ENCODE peak calls at places on chromosomes 7 and 10, in four cellular contexts. P is iPS-NIHi11, B is NAMALWA, O is NCI-H1694. T is an unnamed sample.

GRCh38 chr10:62811159-62811875 is 4.8 kb downstream of the EGR2 start:
- DNase-seq in P (no peak), B (no peak), O (no peak), T (no peak)

GRCh38 chr10:110758898-110759297 is 112.8 kb upstream of the PDCD4 start:
- DNase-seq in P (no peak), B (no peak), O (no peak), T (no peak)

GRCh38 chr7:26513948-26514347 is 222.3 kb downstream of the SNX10 start:
- DNase-seq in P (no peak), B (no peak), O (no peak), T (no peak)

GRCh38 chr10:121486906-121487305 is 111.3 kb downstream of the FGFR2 start:
- DNase-seq in P (no peak), B (no peak), O (no peak), T (no peak)

GRCh38 chr7:77276120-77276519 is 76.5 kb upstream of the FGL2 start:
- DNase-seq in P (no peak), B (no peak), O (no peak), T (no peak)

GRCh38 chr7:1647961-1648631 is 22.0 kb upstream of the ELFN1 start:
- DNase-seq in P (no peak), B (no peak), O (peak), T (no peak)

GRCh38 chr7:44713680-44714335 is 34.8 kb upstream of the ZMIZ2 start:
- DNase-seq in P (no peak), B (no peak), O (no peak), T (no peak)

GRCh38 chr10:80487791-80488538 is 33.9 kb downstream of the TSPAN14 start:
- DNase-seq in P (no peak), B (no peak), O (no peak), T (no peak)

GRCh38 chr10:21496285-21497176 is 29.0 kb downstream of the SKIDA1 start:
- DNase-seq in P (peak), B (peak), O (peak), T (peak)

GRCh38 chr7:151876112-151876898 is 610 bp downstream of the PRKAG2 start:
- DNase-seq in P (peak), B (no peak), O (peak), T (peak)

GRCh38 chr10:79445217-79445707 is at the start of gene ZCCHC24:
- DNase-seq in P (peak), B (peak), O (no peak), T (peak)

GRCh38 chr10:11358923-11359560 is 252.4 kb downstream of the USP6NL start:
- DNase-seq in P (no peak), B (no peak), O (no peak), T (no peak)

GRCh38 chr10:87705339-87705738 is 45.7 kb downstream of the PAPSS2 start:
- DNase-seq in P (no peak), B (no peak), O (no peak), T (no peak)

GRCh38 chr10:59648711-59649201 is 60.9 kb downstream of the SLC16A9 start:
- DNase-seq in P (peak), B (no peak), O (no peak), T (no peak)

GRCh38 chr7:106139253-106140251 is 27.4 kb upstream of the SYPL1 start:
- DNase-seq in P (no peak), B (no peak), O (no peak), T (peak)

GRCh38 chr10:30829921-30830671 is 200.5 kb upstream of the LYZL2 start:
- DNase-seq in P (no peak), B (no peak), O (no peak), T (no peak)

GRCh38 chr10:103828587-103829186 is 26.7 kb downstream of the SH3PXD2A start:
- DNase-seq in P (no peak), B (peak), O (no peak), T (no peak)

GRCh38 chr10:88926484-88927249 is 25.9 kb downstream of the ACTA2 start:
- DNase-seq in P (no peak), B (no peak), O (peak), T (no peak)

GRCh38 chr7:74544706-74545469 is 91.2 kb downstream of the GTF2IRD1 start:
- DNase-seq in P (peak), B (peak), O (peak), T (peak)

GRCh38 chr7:28132959-28133745 is 47.4 kb downstream of the JAZF1 start:
- DNase-seq in P (no peak), B (no peak), O (no peak), T (no peak)